ENCODE peak calls at places on chromosomes 6 and 20, in four cellular contexts. N is amniotic stem cell; I is stimulated activated CD4-positive, alpha-beta T cell treated with anti-CD3 and anti-CD28 coated beads, Interleukin-1b, Interleukin-23, amount 100 ng/mL, for 24 hours; S is EL. W is an unnamed sample.

GRCh38 chr20:33267691-33268090 is 15.3 kb upstream of the BPIFB1 start:
- DNase-seq in N (no peak), I (no peak), S (no peak), W (no peak)

GRCh38 chr20:31831771-31832306 is 12.7 kb downstream of the MYLK2 start:
- DNase-seq in N (no peak), I (no peak), S (no peak), W (no peak)

GRCh38 chr20:8155848-8156602 is 24.0 kb downstream of the PLCB1 start:
- DNase-seq in N (no peak), I (no peak), S (no peak), W (no peak)

GRCh38 chr6:155770856-155771255 is 315.2 kb upstream of the NOX3 start:
- DNase-seq in N (no peak), I (no peak), S (no peak), W (no peak)

GRCh38 chr20:61745397-61746146 is 320.1 kb downstream of the TAF4 start:
- DNase-seq in N (no peak), I (no peak), S (no peak), W (no peak)

GRCh38 chr20:43837856-43838702 is 76.6 kb upstream of the TOX2 start:
- DNase-seq in N (no peak), I (no peak), S (no peak), W (no peak)

GRCh38 chr20:10306440-10307358 is 88.1 kb downstream of the SNAP25 start:
- DNase-seq in N (peak; percentile 48), I (no peak), S (peak; percentile 86), W (no peak)

GRCh38 chr6:134520181-134521115 is 202.5 kb upstream of the SGK1 start:
- DNase-seq in N (no peak), I (no peak), S (no peak), W (no peak)

GRCh38 chr20:41436679-41437078 is 70.1 kb upstream of the EMILIN3 start:
- DNase-seq in N (peak; percentile 16), I (no peak), S (peak; percentile 90), W (no peak)

GRCh38 chr20:3199206-3199605 is 5.3 kb downstream of the DDRGK1 start:
- DNase-seq in N (no peak), I (no peak), S (no peak), W (no peak)

W was measured in retinal pigment epithelial cell.